ENCODE peak calls at places on chromosomes 5 and 9, in ten cellular contexts. U, T, R, L, O, C, B, J, P and X are unnamed samples. For H3K4me1, the result is how much of the 10 kb centered on the place peaks cover.

GRCh38 chr9:93598647-93599241 is 22.4 kb downstream of the PHF2 start:
- DNase-seq in U (no peak), T (no peak), R (no peak), L (no peak), O (no peak), C (no peak), B (no peak), J (no peak), P (peak), X (no peak)

GRCh38 chr9:87107072-87107471 is 159.8 kb upstream of the GAS1 start:
- DNase-seq in U (peak), T (peak), R (no peak), L (no peak), O (no peak), C (no peak), B (no peak), J (no peak), P (peak), X (no peak)

GRCh38 chr9:18421391-18421790 is 52.6 kb upstream of the ADAMTSL1 start:
- DNase-seq in U (no peak), T (no peak), R (no peak), L (no peak), O (no peak), C (no peak), B (no peak), J (no peak), P (no peak), X (no peak)

GRCh38 chr5:151741678-151742423 is 16.6 kb downstream of the ATOX1 start:
- DNase-seq in U (peak), T (no peak), R (no peak), L (no peak), O (no peak), C (no peak), B (no peak), J (no peak), P (peak), X (no peak)

GRCh38 chr9:35835216-35835604 is 6.2 kb downstream of the TMEM8B start:
- DNase-seq in U (no peak), T (no peak), R (no peak), L (no peak), O (no peak), C (no peak), B (peak), J (peak), P (no peak), X (no peak)

GRCh38 chr5:98795243-98795642 is 21.8 kb downstream of the RGMB start:
- DNase-seq in U (no peak), T (no peak), R (no peak), L (no peak), O (no peak), C (no peak), B (no peak), J (no peak), P (no peak), X (no peak)

GRCh38 chr5:144370273-144370672 is 199.6 kb downstream of the KCTD16 start:
- DNase-seq in U (no peak), T (no peak), R (no peak), L (no peak), O (no peak), C (peak), B (peak), J (no peak), P (no peak), X (no peak)

GRCh38 chr5:108749130-108749861 is 1.6 kb downstream of the FER start:
- DNase-seq in U (no peak), T (peak), R (no peak), L (no peak), O (peak), C (peak), B (no peak), J (peak), P (peak), X (no peak)

GRCh38 chr9:76856016-76856415 is 49.9 kb downstream of the PRUNE2 start:
- DNase-seq in U (no peak), T (no peak), R (no peak), L (no peak), O (no peak), C (no peak), B (no peak), J (no peak), P (no peak), X (no peak)

GRCh38 chr9:133773889-133774655 is 35.9 kb upstream of the SARDH start:
- DNase-seq in U (peak), T (no peak), R (no peak), L (no peak), O (no peak), C (no peak), B (peak), J (no peak), P (no peak), X (no peak)

GRCh38 chr9:107929439-107929838 is 439.9 kb upstream of the KLF4 start:
- DNase-seq in U (peak), T (no peak), R (peak), L (no peak), O (no peak), C (peak), B (peak), J (no peak), P (no peak), X (no peak)

GRCh38 chr9:76401580-76402354 is 7.5 kb upstream of the RFK start:
- DNase-seq in U (peak), T (peak), R (no peak), L (no peak), O (no peak), C (no peak), B (no peak), J (no peak), P (no peak), X (no peak)

GRCh38 chr9:134991808-134992754 is 74.4 kb upstream of the FCN1 start:
- DNase-seq in U (no peak), T (no peak), R (no peak), L (no peak), O (no peak), C (no peak), B (no peak), J (no peak), P (no peak), X (no peak)

GRCh38 chr9:98227883-98228282 is 27.6 kb downstream of the TBC1D2 start:
- DNase-seq in U (no peak), T (no peak), R (no peak), L (no peak), O (no peak), C (no peak), B (no peak), J (no peak), P (no peak), X (no peak)

GRCh38 chr9:36728651-36729520 is 156.2 kb downstream of the MELK start:
- DNase-seq in U (peak), T (peak), R (peak), L (peak), O (peak), C (peak), B (peak), J (peak), P (peak), X (no peak)

GRCh38 chr5:102823441-102823874 is 68.4 kb downstream of the PAM start:
- DNase-seq in U (peak), T (no peak), R (no peak), L (no peak), O (no peak), C (no peak), B (no peak), J (no peak), P (peak), X (no peak)

GRCh38 chr9:120257483-120257882 is 322.5 kb downstream of the CDK5RAP2 start:
- DNase-seq in U (no peak), T (no peak), R (no peak), L (no peak), O (no peak), C (no peak), B (no peak), J (no peak), P (no peak), X (no peak)

GRCh38 chr9:77449177-77450092 is 198.7 kb downstream of the GNA14 start:
- DNase-seq in U (peak), T (no peak), R (no peak), L (no peak), O (no peak), C (no peak), B (no peak), J (no peak), P (peak), X (no peak)

GRCh38 chr9:101758300-101758930 is 20.0 kb upstream of the GRIN3A start:
- DNase-seq in U (no peak), T (no peak), R (no peak), L (no peak), O (no peak), C (no peak), B (no peak), J (no peak), P (no peak), X (no peak)

GRCh38 chr5:63245271-63245670 is 666.7 kb downstream of the LRRC70 start:
- DNase-seq in U (no peak), T (no peak), R (no peak), L (no peak), O (no peak), C (no peak), B (no peak), J (no peak), P (no peak), X (no peak)

GRCh38 chr5:174317261-174317894 is 271.9 kb downstream of the NSG2 start:
- DNase-seq in U (peak), T (peak), R (peak), L (no peak), O (no peak), C (no peak), B (peak), J (peak), P (no peak), X (no peak)

GRCh38 chr5:159891371-159891770 is 24.9 kb upstream of the ADRA1B start:
- DNase-seq in U (no peak), T (no peak), R (no peak), L (no peak), O (no peak), C (no peak), B (no peak), J (no peak), P (no peak), X (no peak)

GRCh38 chr5:52999357-52999949 is 10.3 kb downstream of the ITGA2 start:
- DNase-seq in U (peak), T (peak), R (no peak), L (no peak), O (no peak), C (no peak), B (no peak), J (no peak), P (no peak), X (no peak)

GRCh38 chr9:78775889-78776288 is 479.0 kb downstream of the PSAT1 start:
- DNase-seq in U (no peak), T (no peak), R (no peak), L (no peak), O (no peak), C (no peak), B (no peak), J (no peak), P (no peak), X (no peak)

GRCh38 chr5:161190086-161190485 is 338.1 kb upstream of the ATP10B start:
- DNase-seq in U (no peak), T (no peak), R (no peak), L (no peak), O (no peak), C (no peak), B (no peak), J (no peak), P (no peak), X (no peak)

DNA sequence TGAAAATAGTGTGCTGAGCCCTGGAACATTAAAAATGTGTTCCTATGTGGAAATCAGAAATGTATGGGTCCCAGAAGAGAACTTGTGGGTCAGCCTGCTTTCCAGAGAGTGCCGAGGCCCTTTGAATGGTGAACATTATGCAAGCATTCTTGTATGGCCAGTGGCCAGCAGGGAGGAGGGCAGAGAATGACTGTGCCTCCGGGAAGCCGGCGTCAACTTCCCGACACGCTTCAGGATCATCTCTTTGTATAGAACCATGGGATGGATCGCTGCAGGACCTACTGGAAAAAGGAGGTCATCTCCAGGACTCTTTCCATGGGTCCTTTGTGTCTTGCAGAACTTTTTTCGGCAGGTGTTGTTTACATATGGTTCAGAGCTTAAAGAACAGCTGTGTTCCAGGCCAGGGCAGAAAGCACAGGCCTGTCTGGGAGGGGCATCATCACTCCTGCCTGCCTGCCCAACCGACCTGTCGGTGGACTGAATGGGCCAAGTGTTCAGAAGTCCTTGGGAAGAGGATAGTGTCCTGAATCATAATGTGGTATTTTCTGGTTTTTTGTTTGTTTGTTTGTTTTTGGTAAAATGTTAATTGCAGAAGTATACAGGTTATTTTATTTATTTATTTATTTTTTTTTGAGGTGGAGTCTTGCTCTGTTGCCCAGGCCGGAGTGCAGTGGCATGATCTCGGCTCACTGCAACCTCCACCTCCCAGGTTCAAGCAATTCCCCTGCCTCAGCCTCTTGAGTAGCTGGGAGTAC is 9.0 kb downstream of the PRRC2B start:
- DNase-seq in U (peak), T (peak), R (peak), L (no peak), O (peak), C (peak), B (peak), J (peak), P (peak), X (no peak)
- H3K4me1 ChIP-seq in U (under half), T (half or more), R (half or more), L (half or more), O (under half), C (under half), B (half or more), J (under half), P (half or more), X (half or more)

DNA sequence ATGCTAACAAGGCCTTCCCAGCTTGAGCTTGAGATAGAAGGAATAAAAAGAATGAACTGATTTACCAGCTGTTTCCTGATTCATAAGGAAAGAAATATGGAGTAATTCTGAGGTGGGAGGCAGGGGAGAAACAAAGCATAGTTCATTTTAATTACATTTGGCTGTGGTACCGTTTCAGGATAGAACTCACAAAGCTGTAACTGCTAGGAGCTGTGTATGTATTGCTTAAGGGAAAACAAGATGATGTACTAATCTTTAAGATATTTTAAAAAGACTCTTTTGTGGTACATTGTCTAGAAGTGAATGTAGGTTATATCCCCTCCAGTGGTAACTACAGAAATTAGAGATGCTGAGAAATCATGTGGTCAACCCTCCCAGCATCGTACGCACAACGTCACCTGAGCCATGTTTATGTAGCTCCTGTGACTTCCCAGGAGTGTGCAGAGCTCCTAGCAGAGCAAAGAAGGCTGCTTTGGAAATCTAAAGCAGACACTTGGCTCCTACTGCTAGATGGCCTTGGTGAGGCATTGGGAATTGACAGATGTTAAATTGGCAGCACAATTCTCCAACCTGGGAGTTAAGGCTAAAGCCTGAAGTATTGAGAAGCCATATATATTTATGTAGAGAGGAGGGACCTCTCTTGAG is 208.3 kb upstream of the VLDLR start:
- DNase-seq in U (no peak), T (no peak), R (no peak), L (no peak), O (no peak), C (no peak), B (peak), J (no peak), P (no peak), X (no peak)
- H3K4me3 ChIP-seq in U (no peak), T (no peak), R (no peak), L (no peak), O (no peak), C (no peak), B (no peak), J (no peak), P (no peak), X (no peak)

DNA sequence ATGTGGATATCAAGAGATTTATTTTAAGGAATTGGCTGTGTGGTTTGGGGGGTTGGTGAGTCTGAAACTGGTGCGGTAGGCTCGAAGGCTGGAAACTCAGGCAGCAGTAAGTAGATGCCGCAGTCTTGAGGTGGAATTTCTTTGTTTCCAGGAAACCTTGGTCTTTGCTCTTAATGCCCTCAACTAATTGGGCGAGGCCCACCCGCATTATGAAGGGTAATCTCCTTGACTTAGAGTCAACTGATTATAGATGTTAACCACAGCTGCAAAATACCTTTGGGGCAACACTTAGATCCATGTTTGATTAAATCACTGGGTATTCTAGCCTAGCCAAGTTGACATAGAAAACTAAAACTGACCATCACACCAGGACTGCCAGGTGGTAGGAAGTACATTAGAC is 83.8 kb downstream of the ANKRD33B start:
- DNase-seq in U (no peak), T (no peak), R (no peak), L (no peak), O (no peak), C (no peak), B (no peak), J (no peak), P (no peak), X (no peak)
- TF ChIP-seq POLR2A in U (no peak), T (no peak), R (no peak), L (no peak), O (no peak), C (no peak), B (no peak), J (no peak), P (no peak), X (no peak)

GRCh38 chr5:172866802-172867748 is 33.0 kb downstream of the ERGIC1 start:
- DNase-seq in U (peak), T (no peak), R (peak), L (no peak), O (no peak), C (no peak), B (peak), J (no peak), P (no peak), X (no peak)

GRCh38 chr5:172869734-172870133 is 35.7 kb downstream of the ERGIC1 start:
- DNase-seq in U (no peak), T (no peak), R (no peak), L (no peak), O (no peak), C (no peak), B (no peak), J (no peak), P (no peak), X (no peak)

GRCh38 chr5:172868924-172869565 is 35.0 kb downstream of the ERGIC1 start:
- DNase-seq in U (peak), T (peak), R (peak), L (no peak), O (no peak), C (peak), B (peak), J (peak), P (peak), X (no peak)

GRCh38 chr5:172867761-172868435 is 33.8 kb downstream of the ERGIC1 start:
- DNase-seq in U (peak), T (no peak), R (no peak), L (no peak), O (no peak), C (no peak), B (no peak), J (no peak), P (no peak), X (no peak)

DNA sequence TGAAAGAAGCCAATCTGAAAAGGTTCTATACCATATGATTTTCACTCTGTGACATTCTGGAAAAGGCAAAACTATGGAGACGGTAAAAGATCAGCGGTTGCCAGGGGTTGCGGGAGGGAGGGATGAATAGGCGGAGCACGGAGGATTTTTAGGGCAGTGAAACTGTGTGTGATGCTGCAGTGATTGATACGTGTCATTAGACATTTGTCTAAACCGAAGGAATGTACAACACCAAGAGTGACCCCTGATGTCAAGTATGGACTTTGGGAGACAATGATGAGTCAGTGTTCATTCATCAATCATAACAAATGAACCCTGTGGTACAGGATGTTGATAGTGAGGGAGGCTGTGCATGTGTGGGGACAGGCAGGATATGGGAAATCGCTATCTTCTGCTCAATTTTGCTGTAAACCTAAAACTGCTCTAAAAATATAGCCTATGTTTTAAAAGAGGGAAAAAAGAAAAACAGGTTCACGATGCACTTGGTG is 34.4 kb downstream of the ERGIC1 start:
- DNase-seq in U (peak), T (peak), R (no peak), L (no peak), O (no peak), C (no peak), B (no peak), J (no peak), P (peak), X (no peak)
- H3K4me1 ChIP-seq in U (under half), T (half or more), R (half or more), L (under half), O (under half), C (under half), B (half or more), J (under half), P (half or more), X (half or more)